ENCODE peak calls at places on chromosomes 1 and 21, in six cellular contexts. Z is ascending aorta, W is IMR-90, G is tibial artery, T is heart left ventricle, E is H9. A is an unnamed sample.
A peak's percentile ranks its signal among the peaks of the same experiment; 100 is the strongest.

GRCh38 chr1:59061876-59062275 is 235.0 kb upstream of the FGGY start:
- DNase-seq in Z (peak; percentile 26), T (peak; percentile 80), W (peak; percentile 90), G (peak; percentile 88), E (no peak), A (peak; percentile 89)

GRCh38 chr1:26697441-26697977 is 1.7 kb downstream of the ARID1A start:
- DNase-seq in Z (no peak), W (no peak), T (no peak), G (no peak), E (no peak), A (no peak)

GRCh38 chr1:12511516-12512468 is 106.2 kb downstream of the DHRS3 start:
- DNase-seq in W (peak; percentile 61), G (peak; percentile 44), Z (no peak), T (no peak), E (no peak), A (peak; percentile 83)

GRCh38 chr1:153465728-153466625 is 5.5 kb upstream of the S100A7 start:
- DNase-seq in G (peak; percentile 27), E (peak; percentile 81), Z (no peak), T (peak; percentile 39), W (peak; percentile 8), A (peak; percentile 67)

GRCh38 chr1:182855886-182856285 is 16.7 kb downstream of the DHX9 start:
- DNase-seq in T (no peak), W (no peak), Z (no peak), E (no peak), G (no peak), A (no peak)

GRCh38 chr1:2412395-2412772 is at the start of gene PEX10:
- DNase-seq in W (peak; percentile 91), G (peak; percentile 96), Z (peak; percentile 90), T (peak; percentile 96), E (peak; percentile 97), A (peak; percentile 95)

GRCh38 chr1:23673086-23673813 is 18.4 kb upstream of the RPL11 start:
- DNase-seq in E (peak; percentile 75), G (no peak), W (peak; percentile 69), Z (no peak), T (no peak), A (no peak)

GRCh38 chr1:33710989-33711388 is 152.9 kb upstream of the HMGB4 start:
- DNase-seq in T (no peak), G (no peak), E (no peak), W (peak; percentile 2), Z (no peak), A (no peak)

GRCh38 chr1:2165636-2166035 is 28.9 kb downstream of the FAAP20 start:
- DNase-seq in T (no peak), E (peak; percentile 80), Z (no peak), G (no peak), W (no peak), A (no peak)

GRCh38 chr21:40278345-40278744 is 411.1 kb downstream of the PCP4 start:
- DNase-seq in G (no peak), E (no peak), W (no peak), T (no peak), Z (no peak), A (no peak)

GRCh38 chr1:116873680-116874271 is 35.9 kb upstream of the PTGFRN start:
- DNase-seq in G (no peak), Z (no peak), E (no peak), W (no peak), T (no peak), A (no peak)

GRCh38 chr21:19541612-19542011 is 1138.0 kb upstream of the TMPRSS15 start:
- DNase-seq in G (no peak), Z (no peak), W (no peak), T (no peak), E (no peak), A (no peak)

GRCh38 chr1:67298762-67299161 is 8.9 kb upstream of the IL12RB2 start:
- DNase-seq in Z (no peak), W (no peak), E (no peak), G (no peak), T (no peak), A (no peak)

GRCh38 chr1:182331412-182331811 is 60.2 kb downstream of the GLUL start:
- DNase-seq in T (no peak), G (no peak), W (no peak), E (no peak), Z (no peak), A (no peak)

GRCh38 chr21:45995686-45996179 is 14.2 kb downstream of the COL6A1 start:
- DNase-seq in T (no peak), E (peak; percentile 22), W (no peak), Z (no peak), G (no peak), A (peak; percentile 61)

GRCh38 chr1:31811605-31812004 is 4.2 kb downstream of the SPOCD1 start:
- DNase-seq in T (no peak), Z (no peak), E (peak; percentile 71), W (peak; percentile 78), G (peak; percentile 11), A (no peak)

GRCh38 chr1:224317383-224318045 is 12.5 kb downstream of the NVL start:
- DNase-seq in E (no peak), G (no peak), W (no peak), T (no peak), Z (no peak), A (no peak)

GRCh38 chr1:94746635-94747525 is 73.3 kb upstream of the SLC44A3 start:
- DNase-seq in Z (no peak), G (peak; percentile 81), T (no peak), W (no peak), E (no peak), A (peak; percentile 68)

GRCh38 chr1:181149326-181150000 is 61.0 kb downstream of the IER5 start:
- DNase-seq in E (no peak), W (no peak), Z (no peak), T (no peak), G (no peak), A (no peak)

GRCh38 chr1:27141266-27142003 is 13.5 kb downstream of the SLC9A1 start:
- DNase-seq in G (no peak), T (no peak), E (peak; percentile 56), W (no peak), Z (no peak), A (no peak)

DNA sequence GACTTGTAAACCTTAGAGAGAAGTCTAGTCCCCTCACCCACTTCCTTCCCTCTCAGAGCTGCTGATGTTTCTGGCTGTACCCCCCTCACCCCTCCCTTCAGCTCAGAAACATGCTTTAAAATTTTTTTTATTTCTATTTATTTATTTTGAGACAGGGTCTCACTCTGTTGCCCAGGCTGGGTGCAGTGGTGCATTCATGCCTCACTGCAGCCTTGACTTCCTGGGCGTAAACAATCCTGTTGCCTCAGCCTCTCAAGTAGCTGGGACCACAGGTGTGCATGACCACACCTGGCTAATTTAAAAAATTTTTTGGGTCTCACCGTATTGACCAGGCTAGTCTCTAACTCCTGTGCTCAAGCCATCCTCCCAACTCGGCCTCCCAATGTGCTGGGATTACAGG is 2.9 kb upstream of the WNT2B start:
- DNase-seq in W (no peak), Z (no peak), T (no peak), G (no peak), E (no peak), A (no peak)
- H3K4me1 ChIP-seq in W (peaks cover 8% of the 10 kb centered on the region), Z (peaks cover 4% of the 10 kb centered on the region), T (peaks cover 26% of the 10 kb centered on the region), G (peaks cover 31% of the 10 kb centered on the region), E (peaks cover 3% of the 10 kb centered on the region), A (peaks cover 49% of the 10 kb centered on the region)

DNA sequence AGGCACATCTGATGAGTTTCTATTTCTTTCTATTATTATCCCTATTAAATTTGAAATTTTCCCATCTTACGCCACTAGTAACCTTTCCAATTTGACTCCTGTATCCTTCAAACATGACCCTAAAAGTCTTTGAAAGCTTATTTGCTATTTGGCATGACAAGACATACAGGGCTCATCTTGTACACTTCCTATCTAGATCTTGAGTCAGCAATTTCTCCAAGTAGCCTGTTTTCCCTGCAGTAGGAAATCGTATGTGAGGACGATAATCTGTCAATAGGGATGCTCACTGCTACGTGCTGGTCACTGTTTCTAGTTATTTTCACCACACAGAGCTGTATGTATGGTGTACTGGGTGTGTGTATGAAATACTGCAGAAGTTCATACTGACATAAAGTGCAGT is 142.7 kb downstream of the CDC42BPA start:
- DNase-seq in E (no peak), T (no peak), W (no peak), Z (no peak), G (no peak), A (no peak)
- H3K4me1 ChIP-seq in E (no peaks in the 10 kb centered on the region), T (peaks cover 13% of the 10 kb centered on the region), W (peaks cover 2% of the 10 kb centered on the region), Z (no peaks in the 10 kb centered on the region), G (no peaks in the 10 kb centered on the region), A (no peaks in the 10 kb centered on the region)

DNA sequence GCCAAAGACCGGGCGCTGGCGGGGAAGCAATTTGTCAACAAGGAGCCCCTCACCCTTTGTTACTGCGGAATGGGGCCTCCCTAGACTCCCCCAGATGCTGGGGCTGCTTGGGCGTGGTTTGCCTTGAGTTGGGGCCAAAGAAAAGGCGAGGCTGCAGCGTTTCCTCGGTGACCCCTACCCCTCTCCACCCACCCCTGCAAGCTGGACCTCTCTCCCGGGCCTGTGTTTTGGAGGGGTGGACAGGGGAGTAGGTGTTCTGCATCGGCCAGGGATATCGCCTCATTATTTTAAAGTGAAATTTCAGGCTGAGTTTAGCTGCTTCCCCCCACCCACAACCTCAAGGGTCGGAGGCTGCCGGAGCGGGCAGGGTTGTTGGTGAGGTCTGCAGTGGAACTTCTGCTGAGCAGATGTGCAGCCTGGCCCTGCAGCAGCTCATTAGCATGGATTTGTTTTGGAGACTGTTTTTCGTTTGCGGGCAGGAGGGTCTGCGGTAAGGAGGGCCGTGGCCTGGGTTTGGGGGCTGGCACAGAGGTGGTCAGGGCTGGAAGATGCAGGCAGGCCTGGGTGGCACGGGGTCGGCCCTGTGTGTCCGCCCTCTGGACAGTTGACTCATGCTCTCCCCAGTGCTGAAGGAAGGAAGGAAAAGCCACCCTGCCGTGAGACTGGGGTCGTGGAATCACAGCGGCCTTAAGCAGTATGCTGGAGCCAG is 1.6 kb downstream of the NBL1 start:
- DNase-seq in E (no peak), G (no peak), Z (no peak), T (no peak), W (peak; percentile 28), A (no peak)
- H3K4me1 ChIP-seq in E (no peaks in the 10 kb centered on the region), G (peaks cover 63% of the 10 kb centered on the region), Z (peaks cover 23% of the 10 kb centered on the region), T (peaks cover 66% of the 10 kb centered on the region), W (peaks cover 19% of the 10 kb centered on the region), A (peaks cover 64% of the 10 kb centered on the region)

GRCh38 chr1:40795811-40796586 is 12.4 kb downstream of the KCNQ4 start:
- DNase-seq in E (no peak), G (no peak), Z (no peak), W (no peak), T (no peak), A (no peak)
- H3K4me1 ChIP-seq in E (no peaks in the 10 kb centered on the region), G (peaks cover 74% of the 10 kb centered on the region), Z (peaks cover 22% of the 10 kb centered on the region), W (peaks cover 3% of the 10 kb centered on the region), T (peaks cover 28% of the 10 kb centered on the region), A (no peaks in the 10 kb centered on the region)

GRCh38 chr21:42393443-42393950 is 2.4 kb downstream of the TMPRSS3 start:
- DNase-seq in G (no peak), E (no peak), W (no peak), Z (no peak), T (no peak), A (no peak)
- H3K4me1 ChIP-seq in G (no peaks in the 10 kb centered on the region), E (peaks cover 6% of the 10 kb centered on the region), W (no peaks in the 10 kb centered on the region), Z (no peaks in the 10 kb centered on the region), T (no peaks in the 10 kb centered on the region), A (no peaks in the 10 kb centered on the region)